ENCODE peak calls at places on chromosome 18, in eight cellular contexts. R is lower lobe of right lung; X is CD8-positive, alpha-beta memory T cell; W is skeletal muscle cell; B is fibroblast of lung; G is AG10803; K is mammary epithelial cell; H is heart right ventricle. F is an unnamed sample.

GRCh38 chr18:64929026-64929425 is 780.1 kb upstream of the LINC00305 start:
- DNase-seq in R (no peak), X (no peak), W (peak), B (peak), G (no peak), K (no peak), H (no peak), F (no peak)

GRCh38 chr18:12308386-12309100 is 502 bp downstream of the TUBB6 start:
- DNase-seq in R (peak), X (no peak), W (peak), B (peak), G (peak), K (peak), H (peak), F (peak)

GRCh38 chr18:41073372-41073954 is 881.6 kb upstream of the PIK3C3 start:
- DNase-seq in R (no peak), X (no peak), W (peak), B (peak), G (peak), K (peak), H (no peak), F (no peak)

GRCh38 chr18:57819119-57819518 is 16.0 kb upstream of the ATP8B1 start:
- DNase-seq in R (no peak), X (no peak), W (no peak), B (no peak), G (no peak), K (no peak), H (no peak), F (no peak)

GRCh38 chr18:37520508-37520907 is 45.1 kb downstream of the CELF4 start:
- DNase-seq in R (no peak), X (no peak), W (no peak), B (no peak), G (no peak), K (no peak), H (no peak), F (no peak)

GRCh38 chr18:10841203-10841602 is 308.2 kb downstream of the PIEZO2 start:
- DNase-seq in R (no peak), X (no peak), W (no peak), B (peak), G (peak), K (no peak), H (no peak), F (peak)

GRCh38 chr18:75538727-75539126 is 111.2 kb upstream of the SMIM21 start:
- DNase-seq in R (no peak), X (no peak), W (peak), B (peak), G (peak), K (no peak), H (no peak), F (no peak)

GRCh38 chr18:6219116-6219717 is 195.5 kb downstream of the L3MBTL4 start:
- DNase-seq in R (no peak), X (no peak), W (peak), B (peak), G (peak), K (no peak), H (peak), F (no peak)

GRCh38 chr18:68797901-68798300 is at the start of gene CCDC102B:
- DNase-seq in R (no peak), X (no peak), W (peak), B (peak), G (peak), K (no peak), H (no peak), F (peak)

GRCh38 chr18:60534539-60534938 is 162.0 kb upstream of the MC4R start:
- DNase-seq in R (no peak), X (no peak), W (peak), B (peak), G (no peak), K (peak), H (no peak), F (no peak)

GRCh38 chr18:41128126-41128525 is 826.9 kb upstream of the PIK3C3 start:
- DNase-seq in R (no peak), X (no peak), W (no peak), B (no peak), G (no peak), K (no peak), H (no peak), F (no peak)

GRCh38 chr18:23627325-23627724 is 35.4 kb downstream of the ANKRD29 start:
- DNase-seq in R (no peak), X (no peak), W (peak), B (peak), G (peak), K (peak), H (no peak), F (no peak)

GRCh38 chr18:76592981-76593381 is 97.9 kb upstream of the ZNF516 start:
- DNase-seq in R (no peak), X (no peak), W (no peak), B (peak), G (no peak), K (no peak), H (no peak), F (no peak)

GRCh38 chr18:33755918-33756590 is 178.0 kb downstream of the ASXL3 start:
- DNase-seq in R (no peak), X (no peak), W (peak), B (peak), G (peak), K (peak), H (no peak), F (no peak)

GRCh38 chr18:65352183-65352582 is 398.6 kb upstream of the CDH7 start:
- DNase-seq in R (no peak), X (no peak), W (no peak), B (peak), G (no peak), K (no peak), H (no peak), F (no peak)

GRCh38 chr18:35993013-35993412 is 20.5 kb downstream of the RMP24 start:
- DNase-seq in R (no peak), X (no peak), W (no peak), B (no peak), G (no peak), K (no peak), H (peak), F (no peak)

GRCh38 chr18:10410472-10411300 is 43.7 kb upstream of the APCDD1 start:
- DNase-seq in R (no peak), X (no peak), W (no peak), B (no peak), G (peak), K (peak), H (no peak), F (no peak)

GRCh38 chr18:12048010-12048826 is 45.4 kb upstream of the ANKRD62 start:
- DNase-seq in R (no peak), X (no peak), W (no peak), B (no peak), G (no peak), K (no peak), H (no peak), F (no peak)

DNA sequence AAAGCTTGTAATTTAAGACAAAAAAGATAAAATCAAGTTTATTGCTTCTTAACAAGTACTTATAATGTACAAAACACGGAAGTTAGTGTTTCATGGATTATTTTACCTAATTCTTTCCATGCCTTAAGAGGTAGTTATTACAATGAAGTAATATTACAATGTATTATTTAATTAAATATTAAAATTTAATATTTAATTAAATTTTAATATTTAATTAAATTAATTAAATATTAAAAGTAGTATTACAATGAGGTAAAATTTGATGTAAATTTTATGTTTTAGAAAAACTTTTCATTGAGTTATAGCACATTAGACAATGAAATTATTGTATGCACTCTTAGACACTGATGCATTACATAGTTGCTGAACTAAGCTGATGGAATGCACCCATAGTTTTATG is 220.7 kb upstream of the NETO1 start:
- DNase-seq in R (no peak), X (no peak), W (no peak), B (no peak), G (no peak), K (no peak), H (no peak), F (no peak)
- H3K4me3 ChIP-seq in R (no peak), X (no peak), W (no peak), B (no peak), G (no peak), K (no peak), H (no peak), F (no peak)

GRCh38 chr18:55478301-55478660 is 109.7 kb downstream of the TCF4 start:
- DNase-seq in R (no peak), X (no peak), W (no peak), B (peak), G (peak), K (no peak), H (no peak), F (no peak)
- H3K4me3 ChIP-seq in R (peak), X (no peak), W (peak), B (peak), G (peak), K (no peak), H (peak), F (peak)

GRCh38 chr18:51032193-51032592 is 2.2 kb downstream of the SMAD4 start:
- DNase-seq in R (no peak), X (no peak), W (no peak), B (no peak), G (no peak), K (no peak), H (no peak), F (no peak)
- H3K4me3 ChIP-seq in R (peak), X (no peak), W (peak), B (peak), G (peak), K (peak), H (peak), F (peak)

DNA sequence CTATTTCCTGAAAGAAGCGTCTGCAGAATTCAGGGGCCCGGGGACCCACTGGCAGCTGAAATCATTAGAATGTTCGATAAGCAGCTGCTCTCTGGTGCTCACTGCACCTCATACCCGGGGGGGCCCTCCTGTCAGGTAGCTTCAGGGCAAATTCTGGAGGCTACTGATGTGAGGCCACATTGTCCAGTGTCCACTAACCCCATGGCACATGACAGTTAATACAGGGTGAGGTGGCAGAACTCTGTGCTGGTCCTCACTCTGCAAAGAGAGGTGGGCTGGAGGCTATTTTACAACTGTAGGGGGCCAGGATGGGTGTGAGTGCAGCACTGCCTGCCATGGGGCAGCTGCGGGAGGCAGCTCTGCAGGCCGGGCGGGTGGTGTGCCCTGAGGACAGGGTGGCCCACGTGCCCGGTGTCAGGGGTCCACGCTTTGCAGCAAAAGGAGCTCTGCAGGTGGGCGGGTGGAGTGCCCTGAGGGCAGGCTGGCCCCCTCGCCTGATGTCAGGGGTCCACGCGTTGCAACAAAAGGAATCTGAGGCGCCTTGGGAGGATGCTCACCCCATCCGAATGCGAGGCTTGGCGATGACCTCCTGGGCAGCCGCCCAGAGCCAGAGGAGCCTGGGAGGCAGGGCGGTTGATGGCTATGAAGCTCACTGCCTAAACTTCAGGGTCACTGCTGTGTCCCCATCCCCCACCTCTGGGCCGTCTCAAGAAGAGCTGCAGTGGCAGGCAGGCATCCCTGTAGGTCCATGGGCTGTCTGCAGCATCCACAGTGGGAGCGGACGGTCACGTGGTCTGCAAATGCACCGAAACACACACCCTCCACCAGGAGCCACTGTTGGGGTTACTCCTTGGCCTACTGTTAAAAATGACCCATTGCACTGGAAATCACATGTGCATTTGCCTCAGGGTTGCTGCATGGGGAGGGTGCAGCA is 207.0 kb upstream of the SALL3 start:
- DNase-seq in R (no peak), X (no peak), W (no peak), B (no peak), G (no peak), K (no peak), H (no peak), F (no peak)
- H3K4me3 ChIP-seq in R (no peak), X (no peak), W (no peak), B (no peak), G (no peak), K (no peak), H (no peak), F (no peak)

GRCh38 chr18:47174545-47175116 is 1.5 kb downstream of the IER3IP1 start:
- DNase-seq in R (no peak), X (no peak), W (no peak), B (no peak), G (no peak), K (peak), H (no peak), F (no peak)
- H3K4me3 ChIP-seq in R (peak), X (peak), W (peak), B (peak), G (peak), K (peak), H (peak), F (peak)

F was measured in right cardiac atrium.